ENCODE peak calls at places on chromosome 21, in four cellular contexts. One of them, this sample, is unnamed.

GRCh38 chr21:46294647-46295176 is 8.6 kb downstream of the YBEY start:
- DNase-seq in HepG2: no peak
- DNase-seq in K562: peak
- DNase-seq in H1: no peak
- DNase-seq in this sample: no peak

GRCh38 chr21:45413922-45414321 is 9.0 kb downstream of the COL18A1 start:
- DNase-seq in H1: no peak
- DNase-seq in HepG2: no peak
- DNase-seq in K562: no peak
- DNase-seq in this sample: no peak

GRCh38 chr21:19565587-19565986 is 1162.0 kb upstream of the TMPRSS15 start:
- DNase-seq in K562: no peak
- DNase-seq in HepG2: no peak
- DNase-seq in H1: no peak
- DNase-seq in this sample: no peak

GRCh38 chr21:44789880-44790279 is 11.7 kb downstream of the UBE2G2 start:
- DNase-seq in K562: no peak
- DNase-seq in HepG2: no peak
- DNase-seq in H1: no peak
- DNase-seq in this sample: no peak

GRCh38 chr21:27681038-27681437 is 714.1 kb upstream of the ADAMTS5 start:
- DNase-seq in H1: no peak
- DNase-seq in HepG2: no peak
- DNase-seq in K562: no peak
- DNase-seq in this sample: no peak

GRCh38 chr21:45202889-45203288 is 84.8 kb downstream of the POFUT2 start:
- DNase-seq in K562: no peak
- DNase-seq in HepG2: no peak
- DNase-seq in H1: no peak
- DNase-seq in this sample: no peak

GRCh38 chr21:29092102-29092959 is 18.9 kb upstream of the CCT8 start:
- DNase-seq in HepG2: no peak
- DNase-seq in K562: no peak
- DNase-seq in H1: no peak
- DNase-seq in this sample: no peak

GRCh38 chr21:16007933-16008332 is 278.2 kb downstream of the USP25 start:
- DNase-seq in H1: no peak
- DNase-seq in HepG2: no peak
- DNase-seq in K562: no peak
- DNase-seq in this sample: no peak

GRCh38 chr21:28111151-28111619 is 881.5 kb downstream of the LTN1 start:
- DNase-seq in HepG2: no peak
- DNase-seq in K562: no peak
- DNase-seq in H1: no peak
- DNase-seq in this sample: no peak

GRCh38 chr21:24941316-24942185 is 665.7 kb downstream of the MRPL39 start:
- DNase-seq in K562: no peak
- DNase-seq in H1: no peak
- DNase-seq in HepG2: no peak
- DNase-seq in this sample: no peak

GRCh38 chr21:32412998-32413504 is 545 bp downstream of the EVA1C start:
- DNase-seq in K562: no peak
- DNase-seq in H1: no peak
- DNase-seq in HepG2: no peak
- DNase-seq in this sample: no peak

GRCh38 chr21:45910548-45911221 is 70.9 kb upstream of the COL6A1 start:
- DNase-seq in K562: no peak
- DNase-seq in HepG2: no peak
- DNase-seq in H1: no peak
- DNase-seq in this sample: no peak

GRCh38 chr21:46152939-46153258 is 2.5 kb downstream of the FTCD start:
- DNase-seq in H1: no peak
- DNase-seq in HepG2: no peak
- DNase-seq in K562: no peak
- DNase-seq in this sample: no peak

GRCh38 chr21:24123785-24124184 is 1483.5 kb downstream of the MRPL39 start:
- DNase-seq in HepG2: no peak
- DNase-seq in K562: no peak
- DNase-seq in H1: no peak
- DNase-seq in this sample: no peak

GRCh38 chr21:30240661-30241060 is 24.8 kb upstream of the CLDN8 start:
- DNase-seq in H1: no peak
- DNase-seq in K562: no peak
- DNase-seq in HepG2: no peak
- DNase-seq in this sample: no peak

DNA sequence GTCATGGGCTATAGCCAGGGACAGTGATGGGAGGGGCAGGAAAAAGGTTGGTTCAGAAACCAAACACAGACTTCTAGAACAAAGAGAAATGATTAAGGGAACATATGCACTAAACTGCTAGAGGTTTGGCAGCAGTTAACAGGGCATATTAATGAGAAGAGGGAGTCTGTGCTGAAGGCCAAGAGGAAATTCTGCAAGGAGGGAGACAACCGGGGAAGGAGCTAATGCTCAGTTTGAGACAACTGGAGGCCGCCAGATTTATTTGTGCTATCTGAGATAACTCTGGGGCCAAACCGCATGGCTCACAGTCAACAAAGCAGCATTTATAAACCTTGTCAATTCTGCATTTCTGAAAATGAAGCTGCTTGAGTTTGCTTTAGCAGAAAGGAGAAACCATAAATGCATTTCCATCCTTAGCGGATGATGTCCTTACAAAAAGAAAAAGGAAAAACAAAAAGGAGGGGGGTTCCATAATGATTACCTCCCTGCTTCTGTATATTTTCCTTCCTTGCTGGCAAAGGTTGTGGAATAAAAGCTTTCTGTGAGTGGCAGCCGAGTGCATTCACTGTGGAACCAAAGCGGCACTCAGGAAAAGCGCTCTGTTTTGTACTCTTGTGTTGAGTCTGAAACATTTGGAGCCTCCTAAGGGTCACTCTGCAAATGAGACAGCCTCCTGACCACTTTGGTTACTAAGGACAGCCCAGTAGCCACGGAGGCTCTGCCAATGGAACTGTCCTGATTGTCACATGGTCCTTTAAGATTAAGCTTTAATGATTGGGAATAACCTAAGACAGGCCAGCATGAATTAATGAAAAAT is 70.3 kb downstream of the SIM2 start:
- DNase-seq in H1: no peak
- DNase-seq in K562: no peak
- DNase-seq in HepG2: no peak
- DNase-seq in this sample: no peak
- TF ChIP-seq RFX5 in H1: no peak
- TF ChIP-seq RFX5 in K562: no peak
- TF ChIP-seq RFX5 in HepG2: no peak
- TF ChIP-seq RFX5 in this sample: no peak

GRCh38 chr21:42319851-42320602 is 4.8 kb upstream of the TFF3 start:
- DNase-seq in HepG2: no peak
- DNase-seq in K562: no peak
- DNase-seq in H1: no peak
- DNase-seq in this sample: no peak

GRCh38 chr21:42316891-42317290 is 1.7 kb upstream of the TFF3 start:
- DNase-seq in K562: no peak
- DNase-seq in HepG2: no peak
- DNase-seq in H1: no peak
- DNase-seq in this sample: no peak

GRCh38 chr21:42317341-42317741 is 2.1 kb upstream of the TFF3 start:
- DNase-seq in HepG2: no peak
- DNase-seq in K562: no peak
- DNase-seq in H1: peak
- DNase-seq in this sample: no peak

GRCh38 chr21:42319368-42319767 is 4.2 kb upstream of the TFF3 start:
- DNase-seq in K562: no peak
- DNase-seq in HepG2: no peak
- DNase-seq in H1: no peak
- DNase-seq in this sample: no peak

GRCh38 chr21:42317826-42318746 is 2.9 kb upstream of the TFF3 start:
- DNase-seq in K562: no peak
- DNase-seq in HepG2: no peak
- DNase-seq in H1: no peak
- DNase-seq in this sample: no peak
- TF ChIP-seq BRCA1 in K562: no peak
- TF ChIP-seq BRCA1 in HepG2: no peak
- TF ChIP-seq BRCA1 in H1: no peak
- TF ChIP-seq BRCA1 in this sample: no peak

GRCh38 chr21:18449586-18449985 is 46.0 kb upstream of the TMPRSS15 start:
- DNase-seq in HepG2: no peak
- DNase-seq in H1: no peak
- DNase-seq in K562: no peak
- DNase-seq in this sample: no peak

GRCh38 chr21:18451679-18452078 is 48.1 kb upstream of the TMPRSS15 start:
- DNase-seq in HepG2: no peak
- DNase-seq in K562: no peak
- DNase-seq in H1: no peak
- DNase-seq in this sample: no peak
- TF ChIP-seq RFX5 in HepG2: no peak
- TF ChIP-seq RFX5 in K562: no peak
- TF ChIP-seq RFX5 in H1: no peak
- TF ChIP-seq RFX5 in this sample: no peak

DNA sequence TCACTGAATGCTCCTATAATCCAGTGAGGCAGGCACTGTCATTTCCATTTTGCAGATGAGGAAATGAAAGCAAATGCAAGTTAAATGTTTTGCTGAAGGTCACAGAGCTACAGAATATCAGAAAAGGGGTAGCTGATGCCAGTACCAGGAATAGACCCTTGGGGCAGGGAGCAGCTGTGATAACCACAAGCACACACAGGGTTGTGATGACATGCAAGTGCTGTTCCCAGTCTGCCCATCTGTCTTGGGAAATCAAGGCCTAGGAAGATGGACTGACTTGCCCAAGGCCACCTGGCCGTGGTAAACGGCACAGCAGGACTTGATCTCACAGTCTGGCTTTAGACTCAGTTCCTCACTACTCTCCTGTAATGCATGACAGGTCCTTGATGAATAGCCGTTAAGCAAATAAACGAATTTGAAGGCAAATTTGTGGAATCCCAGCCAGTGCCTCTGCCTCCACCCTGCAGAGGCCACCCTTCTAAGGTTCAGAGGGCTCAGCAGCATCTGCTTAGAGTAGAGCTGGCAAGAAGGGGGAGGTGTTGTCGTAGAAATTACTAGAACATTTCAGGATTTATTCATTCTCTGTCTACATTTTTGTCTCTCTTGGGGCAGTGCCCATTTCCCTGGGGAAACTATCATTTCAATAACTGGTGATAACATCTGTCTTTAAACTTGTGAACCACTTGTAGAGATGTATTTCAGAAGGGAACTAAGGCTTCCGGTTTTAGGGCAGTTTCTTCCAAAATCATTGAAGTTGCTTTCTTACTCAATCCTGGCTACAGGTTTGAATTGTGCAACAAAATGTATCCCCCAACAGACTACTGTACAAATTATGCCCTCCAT is 53.2 kb upstream of the MRPS6 start:
- DNase-seq in K562: no peak
- DNase-seq in H1: no peak
- DNase-seq in HepG2: peak
- DNase-seq in this sample: peak
- TF ChIP-seq BRCA1 in K562: no peak
- TF ChIP-seq BRCA1 in H1: no peak
- TF ChIP-seq BRCA1 in HepG2: no peak
- TF ChIP-seq BRCA1 in this sample: no peak

DNA sequence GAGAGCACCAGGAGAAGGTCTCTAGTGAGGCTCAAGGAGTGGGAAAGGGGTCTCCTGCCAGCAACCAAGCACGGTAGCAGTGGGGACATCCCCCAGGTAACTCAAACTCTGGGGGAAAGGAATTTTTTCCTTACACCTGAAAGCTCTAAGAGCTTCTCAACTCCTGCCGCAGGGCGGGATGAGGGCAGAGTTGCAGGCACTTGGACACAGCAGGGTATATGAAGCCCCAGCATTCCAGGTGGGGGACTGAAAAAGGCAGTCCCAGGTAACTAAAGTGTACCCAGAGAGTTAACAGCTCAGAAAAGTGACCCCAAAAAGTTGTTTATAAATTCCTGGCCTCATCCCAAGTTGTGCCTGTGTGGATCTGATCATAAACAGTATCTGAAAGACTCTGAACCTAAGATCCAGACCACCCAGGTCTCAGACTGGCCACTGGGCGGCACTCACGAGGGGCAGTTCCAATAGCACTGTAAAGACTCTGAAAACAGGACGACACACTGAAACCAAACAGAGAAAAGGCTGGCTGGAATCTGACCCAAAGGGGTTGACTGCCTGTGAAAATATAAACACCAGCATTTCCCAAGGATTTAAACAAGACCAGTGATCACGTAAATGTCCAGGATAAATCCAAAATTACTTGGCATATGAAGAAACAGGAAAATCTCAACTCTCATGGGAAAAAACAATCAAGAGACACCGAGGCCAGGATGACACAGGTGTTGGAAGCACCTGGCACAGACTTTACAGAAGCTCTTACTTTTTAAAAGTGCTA is 47.5 kb downstream of the HSF2BP start:
- DNase-seq in K562: peak
- DNase-seq in H1: peak
- DNase-seq in HepG2: peak
- DNase-seq in this sample: no peak
- TF ChIP-seq RFX5 in K562: no peak
- TF ChIP-seq RFX5 in H1: no peak
- TF ChIP-seq RFX5 in HepG2: no peak
- TF ChIP-seq RFX5 in this sample: no peak

This sample was measured in GM12878.